ENCODE peak calls at places on chromosomes 2 and 18, in six cellular contexts. One of them, this sample, is unnamed.

GRCh38 chr2:108139521-108139920 is 100.2 kb upstream of the SULT1C3 start:
- DNase-seq in endothelial cell: no peak
- DNase-seq in Calu3: no peak
- DNase-seq in mammary epithelial cell: peak; percentile 19
- DNase-seq in adrenal gland: no peak
- DNase-seq in left ventricle myocardium inferior: no peak
- DNase-seq in this sample: peak; percentile 21

GRCh38 chr2:186201371-186201770 is 284.7 kb upstream of the ZC3H15 start:
- DNase-seq in endothelial cell: no peak
- DNase-seq in Calu3: no peak
- DNase-seq in adrenal gland: no peak
- DNase-seq in mammary epithelial cell: no peak
- DNase-seq in left ventricle myocardium inferior: no peak
- DNase-seq in this sample: no peak

GRCh38 chr2:84373391-84373790 is 85.7 kb downstream of the SUCLG1 start:
- DNase-seq in mammary epithelial cell: no peak
- DNase-seq in left ventricle myocardium inferior: no peak
- DNase-seq in endothelial cell: no peak
- DNase-seq in adrenal gland: no peak
- DNase-seq in Calu3: no peak
- DNase-seq in this sample: no peak

GRCh38 chr2:8500124-8501054 is 181.5 kb upstream of the ID2 start:
- DNase-seq in adrenal gland: no peak
- DNase-seq in mammary epithelial cell: no peak
- DNase-seq in endothelial cell: no peak
- DNase-seq in left ventricle myocardium inferior: no peak
- DNase-seq in Calu3: no peak
- DNase-seq in this sample: no peak

GRCh38 chr2:206989306-206989705 is 50.0 kb downstream of the CPO start:
- DNase-seq in adrenal gland: peak; percentile 31
- DNase-seq in endothelial cell: peak; percentile 32
- DNase-seq in mammary epithelial cell: no peak
- DNase-seq in left ventricle myocardium inferior: peak; percentile 25
- DNase-seq in Calu3: peak; percentile 55
- DNase-seq in this sample: no peak

GRCh38 chr2:204436267-204436666 is 109.0 kb upstream of the PARD3B start:
- DNase-seq in mammary epithelial cell: no peak
- DNase-seq in Calu3: no peak
- DNase-seq in adrenal gland: no peak
- DNase-seq in left ventricle myocardium inferior: no peak
- DNase-seq in endothelial cell: no peak
- DNase-seq in this sample: no peak

GRCh38 chr2:219249203-219249980 is 3.7 kb upstream of the TUBA4B start:
- DNase-seq in mammary epithelial cell: peak; percentile 92
- DNase-seq in left ventricle myocardium inferior: peak; percentile 72
- DNase-seq in adrenal gland: peak; percentile 73
- DNase-seq in endothelial cell: peak; percentile 11
- DNase-seq in Calu3: peak; percentile 83
- DNase-seq in this sample: peak; percentile 30

GRCh38 chr2:30268296-30268871 is 37.0 kb downstream of the LBH start:
- DNase-seq in Calu3: no peak
- DNase-seq in adrenal gland: no peak
- DNase-seq in endothelial cell: no peak
- DNase-seq in mammary epithelial cell: no peak
- DNase-seq in left ventricle myocardium inferior: no peak
- DNase-seq in this sample: no peak

GRCh38 chr2:46803551-46803885 is 112.1 kb downstream of the MCFD2 start:
- DNase-seq in mammary epithelial cell: no peak
- DNase-seq in adrenal gland: no peak
- DNase-seq in Calu3: no peak
- DNase-seq in endothelial cell: no peak
- DNase-seq in left ventricle myocardium inferior: no peak
- DNase-seq in this sample: no peak

GRCh38 chr18:54880706-54881105 is 52.4 kb downstream of the RAB27B start:
- DNase-seq in adrenal gland: no peak
- DNase-seq in mammary epithelial cell: peak; percentile 72
- DNase-seq in Calu3: no peak
- DNase-seq in endothelial cell: no peak
- DNase-seq in left ventricle myocardium inferior: no peak
- DNase-seq in this sample: peak; percentile 75

GRCh38 chr2:52473526-52473925 is 1294.1 kb upstream of the CHAC2 start:
- DNase-seq in adrenal gland: no peak
- DNase-seq in mammary epithelial cell: no peak
- DNase-seq in endothelial cell: no peak
- DNase-seq in left ventricle myocardium inferior: no peak
- DNase-seq in Calu3: no peak
- DNase-seq in this sample: no peak

GRCh38 chr18:2325308-2325849 is 245.9 kb downstream of the METTL4 start:
- DNase-seq in adrenal gland: no peak
- DNase-seq in endothelial cell: no peak
- DNase-seq in mammary epithelial cell: peak; percentile 88
- DNase-seq in Calu3: peak; percentile 9
- DNase-seq in left ventricle myocardium inferior: no peak
- DNase-seq in this sample: no peak

GRCh38 chr2:146129231-146129630 is 1609.3 kb upstream of the ZEB2 start:
- DNase-seq in adrenal gland: no peak
- DNase-seq in endothelial cell: no peak
- DNase-seq in mammary epithelial cell: no peak
- DNase-seq in left ventricle myocardium inferior: no peak
- DNase-seq in Calu3: no peak
- DNase-seq in this sample: no peak

GRCh38 chr2:176533505-176534193 is 264.4 kb downstream of the MTX2 start:
- DNase-seq in adrenal gland: no peak
- DNase-seq in mammary epithelial cell: no peak
- DNase-seq in left ventricle myocardium inferior: no peak
- DNase-seq in Calu3: no peak
- DNase-seq in endothelial cell: no peak
- DNase-seq in this sample: no peak

GRCh38 chr2:117785740-117786139 is 28.8 kb upstream of the DDX18 start:
- DNase-seq in Calu3: peak; percentile 62
- DNase-seq in adrenal gland: no peak
- DNase-seq in left ventricle myocardium inferior: no peak
- DNase-seq in mammary epithelial cell: peak; percentile 19
- DNase-seq in endothelial cell: peak; percentile 55
- DNase-seq in this sample: no peak

GRCh38 chr2:175205523-175205922 is 24.0 kb upstream of the ATP5MC3 start:
- DNase-seq in mammary epithelial cell: peak; percentile 25
- DNase-seq in Calu3: no peak
- DNase-seq in endothelial cell: no peak
- DNase-seq in left ventricle myocardium inferior: no peak
- DNase-seq in adrenal gland: no peak
- DNase-seq in this sample: no peak

GRCh38 chr2:129767987-129768386 is 211.5 kb upstream of the RAB6C start:
- DNase-seq in endothelial cell: no peak
- DNase-seq in adrenal gland: no peak
- DNase-seq in left ventricle myocardium inferior: no peak
- DNase-seq in Calu3: no peak
- DNase-seq in mammary epithelial cell: no peak
- DNase-seq in this sample: no peak

GRCh38 chr2:9318461-9319337 is 104.6 kb downstream of the ITGB1BP1 start:
- DNase-seq in mammary epithelial cell: peak; percentile 14
- DNase-seq in adrenal gland: peak; percentile 73
- DNase-seq in endothelial cell: no peak
- DNase-seq in left ventricle myocardium inferior: peak; percentile 68
- DNase-seq in Calu3: no peak
- DNase-seq in this sample: no peak

GRCh38 chr2:80054339-80054675 is 250.2 kb downstream of the LRRTM1 start:
- DNase-seq in left ventricle myocardium inferior: no peak
- DNase-seq in endothelial cell: no peak
- DNase-seq in Calu3: no peak
- DNase-seq in mammary epithelial cell: peak; percentile 0
- DNase-seq in adrenal gland: no peak
- DNase-seq in this sample: no peak

GRCh38 chr2:70477473-70477872 is 76.2 kb downstream of the TGFA start:
- DNase-seq in left ventricle myocardium inferior: no peak
- DNase-seq in adrenal gland: no peak
- DNase-seq in endothelial cell: no peak
- DNase-seq in Calu3: no peak
- DNase-seq in mammary epithelial cell: no peak
- DNase-seq in this sample: no peak

GRCh38 chr18:79538635-79539034 is 141.0 kb upstream of the CTDP1 start:
- DNase-seq in mammary epithelial cell: no peak
- DNase-seq in Calu3: no peak
- DNase-seq in adrenal gland: no peak
- DNase-seq in left ventricle myocardium inferior: no peak
- DNase-seq in endothelial cell: no peak
- DNase-seq in this sample: no peak

GRCh38 chr2:96329416-96329815 is 4.3 kb downstream of the ITPRIPL1 start:
- DNase-seq in mammary epithelial cell: peak; percentile 80
- DNase-seq in Calu3: no peak
- DNase-seq in adrenal gland: no peak
- DNase-seq in left ventricle myocardium inferior: no peak
- DNase-seq in endothelial cell: no peak
- DNase-seq in this sample: peak; percentile 29

GRCh38 chr2:183164111-183165015 is 40.1 kb downstream of the NUP35 start:
- DNase-seq in adrenal gland: no peak
- DNase-seq in Calu3: no peak
- DNase-seq in mammary epithelial cell: no peak
- DNase-seq in endothelial cell: no peak
- DNase-seq in left ventricle myocardium inferior: no peak
- DNase-seq in this sample: peak; percentile 4

GRCh38 chr18:14912967-14913366 is 165.0 kb downstream of the ANKRD30B start:
- DNase-seq in Calu3: no peak
- DNase-seq in left ventricle myocardium inferior: no peak
- DNase-seq in adrenal gland: no peak
- DNase-seq in mammary epithelial cell: no peak
- DNase-seq in endothelial cell: no peak
- DNase-seq in this sample: no peak

DNA sequence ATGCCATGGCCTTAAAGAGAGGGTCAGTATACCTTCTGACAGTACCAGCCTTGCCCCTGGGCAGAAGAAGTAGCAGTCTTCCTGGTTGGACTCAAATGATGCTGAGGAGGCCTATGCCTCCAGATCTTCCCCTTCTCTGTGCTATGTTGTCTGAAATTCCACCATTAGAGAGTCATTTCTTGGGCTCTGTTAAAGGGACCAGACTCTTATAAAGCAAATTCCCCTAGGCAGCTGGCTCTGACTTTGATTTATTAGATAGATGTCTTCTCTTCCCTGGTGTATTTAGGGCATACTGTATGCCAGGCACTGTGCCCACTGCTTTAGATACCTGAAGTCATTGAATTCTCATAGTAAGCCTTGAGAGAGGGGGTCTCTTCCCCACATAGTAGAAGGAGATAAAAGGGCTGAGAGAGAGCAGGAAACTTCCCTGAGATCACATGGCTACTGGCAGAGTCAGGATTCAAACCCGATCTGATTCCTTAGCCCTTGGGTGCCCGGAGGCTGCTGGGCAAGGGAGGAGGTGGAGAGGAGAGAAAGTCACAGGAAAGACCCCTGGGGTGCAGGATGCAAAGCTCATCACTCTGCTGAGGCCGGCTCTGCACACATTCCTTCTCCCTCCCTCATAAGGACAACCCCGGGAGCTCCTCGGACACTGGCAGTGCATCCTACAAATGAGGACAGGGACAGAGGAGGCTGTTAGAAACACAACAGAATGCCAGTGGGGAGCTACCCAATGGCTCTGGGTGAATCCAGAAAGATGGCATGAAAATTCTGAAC is 23.0 kb downstream of the COPS9 start:
- DNase-seq in mammary epithelial cell: no peak
- DNase-seq in adrenal gland: no peak
- DNase-seq in endothelial cell: no peak
- DNase-seq in left ventricle myocardium inferior: no peak
- DNase-seq in Calu3: no peak
- DNase-seq in this sample: no peak
- TF ChIP-seq CTCF in mammary epithelial cell: no peak
- TF ChIP-seq CTCF in adrenal gland: no peak
- TF ChIP-seq CTCF in endothelial cell: no peak
- TF ChIP-seq CTCF in left ventricle myocardium inferior: no peak
- TF ChIP-seq CTCF in Calu3: no peak
- TF ChIP-seq CTCF in this sample: no peak

GRCh38 chr2:166418853-166419615 is 43.3 kb upstream of the SCN9A start:
- DNase-seq in Calu3: no peak
- DNase-seq in left ventricle myocardium inferior: no peak
- DNase-seq in mammary epithelial cell: no peak
- DNase-seq in endothelial cell: no peak
- DNase-seq in adrenal gland: no peak
- DNase-seq in this sample: no peak

GRCh38 chr2:166424841-166425240 is 49.1 kb upstream of the SCN9A start:
- DNase-seq in Calu3: no peak
- DNase-seq in left ventricle myocardium inferior: no peak
- DNase-seq in adrenal gland: no peak
- DNase-seq in mammary epithelial cell: no peak
- DNase-seq in endothelial cell: no peak
- DNase-seq in this sample: no peak

GRCh38 chr2:166417669-166418068 is 41.9 kb upstream of the SCN9A start:
- DNase-seq in left ventricle myocardium inferior: no peak
- DNase-seq in adrenal gland: no peak
- DNase-seq in endothelial cell: no peak
- DNase-seq in Calu3: no peak
- DNase-seq in mammary epithelial cell: peak; percentile 37
- DNase-seq in this sample: no peak

GRCh38 chr2:166419616-166419934 is 43.8 kb upstream of the SCN9A start:
- DNase-seq in left ventricle myocardium inferior: no peak
- DNase-seq in endothelial cell: no peak
- DNase-seq in Calu3: no peak
- DNase-seq in mammary epithelial cell: peak; percentile 34
- DNase-seq in adrenal gland: no peak
- DNase-seq in this sample: no peak
- TF ChIP-seq CTCF in left ventricle myocardium inferior: no peak
- TF ChIP-seq CTCF in endothelial cell: peak; percentile 70
- TF ChIP-seq CTCF in Calu3: no peak
- TF ChIP-seq CTCF in mammary epithelial cell: peak; percentile 42
- TF ChIP-seq CTCF in adrenal gland: no peak
- TF ChIP-seq CTCF in this sample: peak; percentile 25

GRCh38 chr2:39124000-39124769 is 3.3 kb upstream of the SOS1 start:
- DNase-seq in adrenal gland: peak; percentile 93
- DNase-seq in Calu3: peak; percentile 97
- DNase-seq in left ventricle myocardium inferior: peak; percentile 96
- DNase-seq in endothelial cell: peak; percentile 98
- DNase-seq in mammary epithelial cell: peak; percentile 92
- DNase-seq in this sample: peak; percentile 88
- TF ChIP-seq CTCF in adrenal gland: no peak
- TF ChIP-seq CTCF in Calu3: peak; percentile 70
- TF ChIP-seq CTCF in left ventricle myocardium inferior: peak; percentile 72
- TF ChIP-seq CTCF in endothelial cell: peak; percentile 49
- TF ChIP-seq CTCF in mammary epithelial cell: peak; percentile 27
- TF ChIP-seq CTCF in this sample: peak; percentile 55

GRCh38 chr2:36701391-36701795 is 4.9 kb downstream of the VIT start:
- DNase-seq in Calu3: no peak
- DNase-seq in mammary epithelial cell: peak; percentile 86
- DNase-seq in endothelial cell: no peak
- DNase-seq in left ventricle myocardium inferior: no peak
- DNase-seq in adrenal gland: no peak
- DNase-seq in this sample: no peak

GRCh38 chr2:36700311-36700710 is 3.8 kb downstream of the VIT start:
- DNase-seq in adrenal gland: no peak
- DNase-seq in left ventricle myocardium inferior: no peak
- DNase-seq in mammary epithelial cell: no peak
- DNase-seq in Calu3: no peak
- DNase-seq in endothelial cell: no peak
- DNase-seq in this sample: no peak

GRCh38 chr2:36697424-36698066 is 1.0 kb downstream of the VIT start:
- DNase-seq in Calu3: no peak
- DNase-seq in endothelial cell: no peak
- DNase-seq in mammary epithelial cell: no peak
- DNase-seq in left ventricle myocardium inferior: no peak
- DNase-seq in adrenal gland: no peak
- DNase-seq in this sample: no peak

GRCh38 chr2:36696533-36696932 is at the start of gene VIT:
- DNase-seq in adrenal gland: no peak
- DNase-seq in Calu3: no peak
- DNase-seq in mammary epithelial cell: no peak
- DNase-seq in left ventricle myocardium inferior: no peak
- DNase-seq in endothelial cell: no peak
- DNase-seq in this sample: no peak

GRCh38 chr2:36698978-36699377 is 2.5 kb downstream of the VIT start:
- DNase-seq in left ventricle myocardium inferior: no peak
- DNase-seq in Calu3: no peak
- DNase-seq in adrenal gland: no peak
- DNase-seq in endothelial cell: no peak
- DNase-seq in mammary epithelial cell: no peak
- DNase-seq in this sample: no peak
- TF ChIP-seq CTCF in left ventricle myocardium inferior: no peak
- TF ChIP-seq CTCF in Calu3: no peak
- TF ChIP-seq CTCF in adrenal gland: no peak
- TF ChIP-seq CTCF in endothelial cell: no peak
- TF ChIP-seq CTCF in mammary epithelial cell: no peak
- TF ChIP-seq CTCF in this sample: no peak